ENCODE peak calls at places on chromosome 20, in five cellular contexts. One of them, this sample, is unnamed.

GRCh38 chr20:46558511-46558959 is 8.1 kb upstream of the OCSTAMP start:
- DNase-seq in brain microvascular endothelial cell: peak; percentile 84
- DNase-seq in HFF-Myc: peak; percentile 64
- DNase-seq in CD8-positive, alpha-beta T cell: no peak
- DNase-seq in stomach: peak; percentile 62
- DNase-seq in this sample: peak; percentile 66

GRCh38 chr20:41137412-41138216 is at the start of gene PLCG1:
- DNase-seq in brain microvascular endothelial cell: peak; percentile 42
- DNase-seq in HFF-Myc: no peak
- DNase-seq in CD8-positive, alpha-beta T cell: peak; percentile 73
- DNase-seq in stomach: peak; percentile 84
- DNase-seq in this sample: peak; percentile 92

GRCh38 chr20:20367681-20368413 is at the start of gene INSM1:
- DNase-seq in brain microvascular endothelial cell: no peak
- DNase-seq in HFF-Myc: no peak
- DNase-seq in CD8-positive, alpha-beta T cell: no peak
- DNase-seq in stomach: no peak
- DNase-seq in this sample: no peak

GRCh38 chr20:59050437-59050836 is 7.9 kb upstream of the PRELID3B start:
- DNase-seq in brain microvascular endothelial cell: no peak
- DNase-seq in HFF-Myc: no peak
- DNase-seq in CD8-positive, alpha-beta T cell: no peak
- DNase-seq in stomach: no peak
- DNase-seq in this sample: no peak

GRCh38 chr20:1840865-1841553 is 54.2 kb upstream of the SIRPA start:
- DNase-seq in brain microvascular endothelial cell: no peak
- DNase-seq in HFF-Myc: no peak
- DNase-seq in CD8-positive, alpha-beta T cell: no peak
- DNase-seq in stomach: no peak
- DNase-seq in this sample: no peak

GRCh38 chr20:19251506-19251905 is 39.1 kb downstream of the SLC24A3 start:
- DNase-seq in brain microvascular endothelial cell: no peak
- DNase-seq in HFF-Myc: no peak
- DNase-seq in CD8-positive, alpha-beta T cell: no peak
- DNase-seq in stomach: no peak
- DNase-seq in this sample: no peak

GRCh38 chr20:6863798-6864201 is 96.3 kb downstream of the BMP2 start:
- DNase-seq in brain microvascular endothelial cell: no peak
- DNase-seq in HFF-Myc: no peak
- DNase-seq in CD8-positive, alpha-beta T cell: no peak
- DNase-seq in stomach: no peak
- DNase-seq in this sample: no peak

GRCh38 chr20:19779634-19780033 is 21.6 kb downstream of the RIN2 start:
- DNase-seq in brain microvascular endothelial cell: no peak
- DNase-seq in HFF-Myc: no peak
- DNase-seq in CD8-positive, alpha-beta T cell: no peak
- DNase-seq in stomach: no peak
- DNase-seq in this sample: no peak

GRCh38 chr20:25023316-25023715 is 30.8 kb upstream of the APMAP start:
- DNase-seq in brain microvascular endothelial cell: no peak
- DNase-seq in HFF-Myc: no peak
- DNase-seq in CD8-positive, alpha-beta T cell: no peak
- DNase-seq in stomach: peak; percentile 24
- DNase-seq in this sample: no peak

GRCh38 chr20:58559368-58559729 is 44.1 kb upstream of the APCDD1L start:
- DNase-seq in brain microvascular endothelial cell: no peak
- DNase-seq in HFF-Myc: no peak
- DNase-seq in CD8-positive, alpha-beta T cell: no peak
- DNase-seq in stomach: no peak
- DNase-seq in this sample: no peak

GRCh38 chr20:37939701-37940151 is 36.8 kb downstream of the VSTM2L start:
- DNase-seq in brain microvascular endothelial cell: no peak
- DNase-seq in HFF-Myc: no peak
- DNase-seq in CD8-positive, alpha-beta T cell: no peak
- DNase-seq in stomach: peak; percentile 18
- DNase-seq in this sample: no peak

GRCh38 chr20:16864069-16864468 is 115.9 kb downstream of the OTOR start:
- DNase-seq in brain microvascular endothelial cell: no peak
- DNase-seq in HFF-Myc: no peak
- DNase-seq in CD8-positive, alpha-beta T cell: no peak
- DNase-seq in stomach: no peak
- DNase-seq in this sample: no peak

GRCh38 chr20:4961746-4962145 is 39.6 kb downstream of the SLC23A2 start:
- DNase-seq in brain microvascular endothelial cell: peak; percentile 90
- DNase-seq in HFF-Myc: no peak
- DNase-seq in CD8-positive, alpha-beta T cell: peak; percentile 20
- DNase-seq in stomach: no peak
- DNase-seq in this sample: no peak

GRCh38 chr20:48209102-48209501 is 423.8 kb upstream of the SULF2 start:
- DNase-seq in brain microvascular endothelial cell: no peak
- DNase-seq in HFF-Myc: no peak
- DNase-seq in CD8-positive, alpha-beta T cell: no peak
- DNase-seq in stomach: no peak
- DNase-seq in this sample: no peak

GRCh38 chr20:10660661-10661060 is 13.1 kb downstream of the JAG1 start:
- DNase-seq in brain microvascular endothelial cell: no peak
- DNase-seq in HFF-Myc: no peak
- DNase-seq in CD8-positive, alpha-beta T cell: no peak
- DNase-seq in stomach: no peak
- DNase-seq in this sample: no peak

GRCh38 chr20:38985603-38986170 is 23.5 kb downstream of the DHX35 start:
- DNase-seq in brain microvascular endothelial cell: peak; percentile 14
- DNase-seq in HFF-Myc: peak; percentile 68
- DNase-seq in CD8-positive, alpha-beta T cell: no peak
- DNase-seq in stomach: no peak
- DNase-seq in this sample: peak; percentile 16

GRCh38 chr20:6265204-6265904 is 142.5 kb upstream of the FERMT1 start:
- DNase-seq in brain microvascular endothelial cell: peak; percentile 82
- DNase-seq in HFF-Myc: peak; percentile 36
- DNase-seq in CD8-positive, alpha-beta T cell: no peak
- DNase-seq in stomach: no peak
- DNase-seq in this sample: peak; percentile 6

GRCh38 chr20:35327074-35327976 is 35.1 kb upstream of the FAM83C start:
- DNase-seq in brain microvascular endothelial cell: no peak
- DNase-seq in HFF-Myc: no peak
- DNase-seq in CD8-positive, alpha-beta T cell: no peak
- DNase-seq in stomach: peak; percentile 58
- DNase-seq in this sample: peak; percentile 39

GRCh38 chr20:60100780-60101179 is 142.6 kb downstream of the CDH26 start:
- DNase-seq in brain microvascular endothelial cell: no peak
- DNase-seq in HFF-Myc: no peak
- DNase-seq in CD8-positive, alpha-beta T cell: no peak
- DNase-seq in stomach: no peak
- DNase-seq in this sample: no peak

GRCh38 chr20:21101453-21102251 is 4.5 kb downstream of the LINC00237 start:
- DNase-seq in brain microvascular endothelial cell: no peak
- DNase-seq in HFF-Myc: no peak
- DNase-seq in CD8-positive, alpha-beta T cell: no peak
- DNase-seq in stomach: no peak
- DNase-seq in this sample: no peak

GRCh38 chr20:7843613-7844012 is 96.6 kb downstream of the HAO1 start:
- DNase-seq in brain microvascular endothelial cell: no peak
- DNase-seq in HFF-Myc: no peak
- DNase-seq in CD8-positive, alpha-beta T cell: no peak
- DNase-seq in stomach: no peak
- DNase-seq in this sample: no peak

GRCh38 chr20:5513975-5514516 is 197.3 kb upstream of the PROKR2 start:
- DNase-seq in brain microvascular endothelial cell: no peak
- DNase-seq in HFF-Myc: no peak
- DNase-seq in CD8-positive, alpha-beta T cell: no peak
- DNase-seq in stomach: no peak
- DNase-seq in this sample: peak; percentile 25

GRCh38 chr20:48287552-48288170 is 502.4 kb upstream of the SULF2 start:
- DNase-seq in brain microvascular endothelial cell: no peak
- DNase-seq in HFF-Myc: no peak
- DNase-seq in CD8-positive, alpha-beta T cell: no peak
- DNase-seq in stomach: no peak
- DNase-seq in this sample: no peak

GRCh38 chr20:38161412-38161774 is 3.7 kb downstream of the TGM2 start:
- DNase-seq in brain microvascular endothelial cell: no peak
- DNase-seq in HFF-Myc: no peak
- DNase-seq in CD8-positive, alpha-beta T cell: no peak
- DNase-seq in stomach: no peak
- DNase-seq in this sample: no peak

GRCh38 chr20:62699741-62700140 is 8.9 kb upstream of the NTSR1 start:
- DNase-seq in brain microvascular endothelial cell: no peak
- DNase-seq in HFF-Myc: no peak
- DNase-seq in CD8-positive, alpha-beta T cell: no peak
- DNase-seq in stomach: no peak
- DNase-seq in this sample: no peak

GRCh38 chr20:48489046-48489463 is 338.7 kb downstream of the PREX1 start:
- DNase-seq in brain microvascular endothelial cell: no peak
- DNase-seq in HFF-Myc: no peak
- DNase-seq in CD8-positive, alpha-beta T cell: no peak
- DNase-seq in stomach: no peak
- DNase-seq in this sample: no peak

GRCh38 chr20:1734269-1734858 is 76.8 kb upstream of the SIRPG start:
- DNase-seq in brain microvascular endothelial cell: peak; percentile 4
- DNase-seq in HFF-Myc: no peak
- DNase-seq in CD8-positive, alpha-beta T cell: peak; percentile 25
- DNase-seq in stomach: no peak
- DNase-seq in this sample: no peak

GRCh38 chr20:32251470-32251869 is 26.0 kb upstream of the KIF3B start:
- DNase-seq in brain microvascular endothelial cell: no peak
- DNase-seq in HFF-Myc: no peak
- DNase-seq in CD8-positive, alpha-beta T cell: no peak
- DNase-seq in stomach: no peak
- DNase-seq in this sample: no peak

GRCh38 chr20:62769346-62770071 is 26.8 kb upstream of the MRGBP start:
- DNase-seq in brain microvascular endothelial cell: no peak
- DNase-seq in HFF-Myc: no peak
- DNase-seq in CD8-positive, alpha-beta T cell: no peak
- DNase-seq in stomach: no peak
- DNase-seq in this sample: no peak

GRCh38 chr20:47231382-47232042 is 125.0 kb downstream of the ZMYND8 start:
- DNase-seq in brain microvascular endothelial cell: peak; percentile 56
- DNase-seq in HFF-Myc: no peak
- DNase-seq in CD8-positive, alpha-beta T cell: no peak
- DNase-seq in stomach: no peak
- DNase-seq in this sample: no peak

GRCh38 chr20:39195495-39196129 is 233.5 kb downstream of the DHX35 start:
- DNase-seq in brain microvascular endothelial cell: no peak
- DNase-seq in HFF-Myc: no peak
- DNase-seq in CD8-positive, alpha-beta T cell: no peak
- DNase-seq in stomach: no peak
- DNase-seq in this sample: no peak

GRCh38 chr20:50509923-50510705 is at the start of gene PTPN1:
- DNase-seq in brain microvascular endothelial cell: peak; percentile 98
- DNase-seq in HFF-Myc: peak; percentile 95
- DNase-seq in CD8-positive, alpha-beta T cell: peak; percentile 99
- DNase-seq in stomach: peak; percentile 99
- DNase-seq in this sample: peak; percentile 100
- TF ChIP-seq CTCF in brain microvascular endothelial cell: peak; percentile 42
- TF ChIP-seq CTCF in HFF-Myc: no peak
- TF ChIP-seq CTCF in CD8-positive, alpha-beta T cell: no peak
- TF ChIP-seq CTCF in stomach: no peak
- TF ChIP-seq CTCF in this sample: peak; percentile 7

DNA sequence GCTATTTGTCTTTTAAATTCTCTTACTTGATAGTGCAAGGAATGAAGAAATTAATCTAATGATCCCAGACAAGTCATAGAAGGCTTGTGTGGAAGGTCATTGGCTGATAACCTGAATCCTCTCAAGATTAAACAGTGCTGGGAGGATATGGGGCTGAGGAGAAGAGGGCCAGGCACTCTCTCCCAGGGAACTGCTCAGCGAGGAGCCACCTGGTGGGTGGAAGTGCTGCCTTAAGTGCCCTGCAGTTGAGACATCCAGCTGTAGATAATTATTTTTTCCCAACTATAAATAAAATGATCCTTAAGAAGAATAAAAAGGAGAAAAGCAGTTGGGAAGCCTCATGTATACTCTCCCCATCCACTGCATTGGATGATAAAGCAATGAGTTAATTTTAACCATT is 47.9 kb downstream of the BTBD3 start:
- DNase-seq in brain microvascular endothelial cell: no peak
- DNase-seq in HFF-Myc: no peak
- DNase-seq in CD8-positive, alpha-beta T cell: no peak
- DNase-seq in stomach: no peak
- DNase-seq in this sample: no peak
- TF ChIP-seq CTCF in brain microvascular endothelial cell: peak; percentile 41
- TF ChIP-seq CTCF in HFF-Myc: peak; percentile 23
- TF ChIP-seq CTCF in CD8-positive, alpha-beta T cell: no peak
- TF ChIP-seq CTCF in stomach: no peak
- TF ChIP-seq CTCF in this sample: no peak

GRCh38 chr20:22384978-22385377 is 199.4 kb downstream of the FOXA2 start:
- DNase-seq in brain microvascular endothelial cell: no peak
- DNase-seq in HFF-Myc: no peak
- DNase-seq in CD8-positive, alpha-beta T cell: no peak
- DNase-seq in stomach: no peak
- DNase-seq in this sample: no peak

GRCh38 chr20:22387452-22387851 is 196.9 kb downstream of the FOXA2 start:
- DNase-seq in brain microvascular endothelial cell: no peak
- DNase-seq in HFF-Myc: no peak
- DNase-seq in CD8-positive, alpha-beta T cell: no peak
- DNase-seq in stomach: no peak
- DNase-seq in this sample: no peak

GRCh38 chr20:22383156-22383555 is 201.2 kb downstream of the FOXA2 start:
- DNase-seq in brain microvascular endothelial cell: no peak
- DNase-seq in HFF-Myc: no peak
- DNase-seq in CD8-positive, alpha-beta T cell: no peak
- DNase-seq in stomach: no peak
- DNase-seq in this sample: no peak

GRCh38 chr20:22386300-22386623 is 198.1 kb downstream of the FOXA2 start:
- DNase-seq in brain microvascular endothelial cell: no peak
- DNase-seq in HFF-Myc: no peak
- DNase-seq in CD8-positive, alpha-beta T cell: no peak
- DNase-seq in stomach: no peak
- DNase-seq in this sample: no peak

GRCh38 chr20:22385602-22386299 is 198.6 kb downstream of the FOXA2 start:
- DNase-seq in brain microvascular endothelial cell: no peak
- DNase-seq in HFF-Myc: no peak
- DNase-seq in CD8-positive, alpha-beta T cell: no peak
- DNase-seq in stomach: peak; percentile 34
- DNase-seq in this sample: peak; percentile 8
- TF ChIP-seq CTCF in brain microvascular endothelial cell: no peak
- TF ChIP-seq CTCF in HFF-Myc: no peak
- TF ChIP-seq CTCF in CD8-positive, alpha-beta T cell: no peak
- TF ChIP-seq CTCF in stomach: no peak
- TF ChIP-seq CTCF in this sample: no peak

GRCh38 chr20:3670511-3670910 is 7.3 kb upstream of the GFRA4 start:
- DNase-seq in brain microvascular endothelial cell: no peak
- DNase-seq in HFF-Myc: no peak
- DNase-seq in CD8-positive, alpha-beta T cell: no peak
- DNase-seq in stomach: no peak
- DNase-seq in this sample: peak; percentile 9
- TF ChIP-seq CTCF in brain microvascular endothelial cell: peak; percentile 30
- TF ChIP-seq CTCF in HFF-Myc: no peak
- TF ChIP-seq CTCF in CD8-positive, alpha-beta T cell: no peak
- TF ChIP-seq CTCF in stomach: no peak
- TF ChIP-seq CTCF in this sample: no peak

GRCh38 chr20:43409041-43409913 is 48.4 kb upstream of the SRSF6 start:
- DNase-seq in brain microvascular endothelial cell: peak; percentile 36
- DNase-seq in HFF-Myc: peak; percentile 19
- DNase-seq in CD8-positive, alpha-beta T cell: no peak
- DNase-seq in stomach: no peak
- DNase-seq in this sample: peak; percentile 40

GRCh38 chr20:43404880-43405279 is 52.8 kb upstream of the SRSF6 start:
- DNase-seq in brain microvascular endothelial cell: no peak
- DNase-seq in HFF-Myc: no peak
- DNase-seq in CD8-positive, alpha-beta T cell: no peak
- DNase-seq in stomach: no peak
- DNase-seq in this sample: peak; percentile 67
- TF ChIP-seq CTCF in brain microvascular endothelial cell: peak; percentile 18
- TF ChIP-seq CTCF in HFF-Myc: peak; percentile 40
- TF ChIP-seq CTCF in CD8-positive, alpha-beta T cell: no peak
- TF ChIP-seq CTCF in stomach: no peak
- TF ChIP-seq CTCF in this sample: peak; percentile 66

This sample was measured in Calu3.